ENCODE peak calls at places on chromosomes 1 and 21, in eight cellular contexts. A is astrocyte of the spinal cord; Q is CD8-positive, alpha-beta T cell; R is HCT116; M is RWPE2; I is mesendoderm; G is MM.1S; Y is brain microvascular endothelial cell. F is an unnamed sample.

GRCh38 chr1:217048104-217048707 is 325.0 kb upstream of the ESRRG start:
- DNase-seq in A (no peak), Y (no peak), G (no peak), M (no peak), R (no peak), I (peak; percentile 82), Q (no peak), F (no peak)

GRCh38 chr1:94797286-94797685 is 22.9 kb upstream of the SLC44A3 start:
- DNase-seq in R (no peak), Q (no peak), Y (no peak), A (no peak), G (no peak), M (no peak), I (no peak), F (no peak)

GRCh38 chr1:32989160-32989894 is 24.7 kb upstream of the RNF19B start:
- DNase-seq in Y (peak; percentile 98), G (no peak), Q (no peak), I (peak; percentile 67), R (peak; percentile 63), M (peak; percentile 88), A (peak; percentile 98), F (peak; percentile 71)

GRCh38 chr1:207910678-207911354 is at the start of gene CD34:
- DNase-seq in G (no peak), Y (no peak), I (peak; percentile 65), R (no peak), A (no peak), M (no peak), Q (no peak), F (no peak)

GRCh38 chr1:24502168-24503002 is at the start of gene RCAN3:
- DNase-seq in Y (peak; percentile 70), R (peak; percentile 77), A (peak; percentile 83), I (peak; percentile 95), Q (peak; percentile 93), M (peak; percentile 81), G (peak; percentile 94), F (peak; percentile 42)

GRCh38 chr1:54118704-54119103 is 34.1 kb downstream of the CDCP2 start:
- DNase-seq in A (peak; percentile 76), M (no peak), Y (peak; percentile 89), Q (no peak), R (no peak), I (no peak), G (no peak), F (no peak)

GRCh38 chr1:63148825-63149645 is 173.3 kb upstream of the FOXD3 start:
- DNase-seq in I (peak; percentile 77), R (peak; percentile 40), Q (no peak), M (no peak), G (peak; percentile 12), Y (peak; percentile 49), A (peak; percentile 61), F (no peak)

GRCh38 chr1:198125995-198126758 is 30.6 kb upstream of the NEK7 start:
- DNase-seq in R (no peak), Q (no peak), M (no peak), Y (peak; percentile 72), G (no peak), A (peak; percentile 68), I (peak; percentile 23), F (no peak)

GRCh38 chr1:201982082-201982922 is at the start of gene RNPEP:
- DNase-seq in R (no peak), Q (peak; percentile 55), M (no peak), G (peak; percentile 79), I (peak; percentile 66), Y (peak; percentile 47), A (peak; percentile 42), F (no peak)

GRCh38 chr1:202858789-202859414 is 30.0 kb downstream of the RABIF start:
- DNase-seq in I (no peak), Y (no peak), Q (no peak), R (no peak), M (no peak), A (no peak), G (no peak), F (no peak)

GRCh38 chr1:68175621-68176398 is 56.5 kb downstream of the WLS start:
- DNase-seq in R (no peak), Y (no peak), A (peak; percentile 38), I (no peak), M (no peak), Q (no peak), G (no peak), F (no peak)

GRCh38 chr1:234979316-234980223 is 149.1 kb downstream of the TOMM20 start:
- DNase-seq in Q (no peak), G (no peak), Y (no peak), M (no peak), A (no peak), R (no peak), I (no peak), F (no peak)

GRCh38 chr1:15680614-15681345 is 3.3 kb upstream of the PLEKHM2 start:
- DNase-seq in Y (peak; percentile 70), I (peak; percentile 78), M (no peak), R (no peak), A (peak; percentile 77), G (no peak), Q (no peak), F (peak; percentile 64)

GRCh38 chr21:15730484-15731242 is 881 bp downstream of the USP25 start:
- DNase-seq in G (peak; percentile 41), Y (no peak), I (peak; percentile 64), R (no peak), A (no peak), M (no peak), Q (peak; percentile 26), F (no peak)

GRCh38 chr1:110390096-110390495 is 730 bp downstream of the SLC16A4 start:
- DNase-seq in Y (peak; percentile 86), A (peak; percentile 78), Q (no peak), G (no peak), R (no peak), M (no peak), I (peak; percentile 78), F (peak; percentile 85)

GRCh38 chr1:30923597-30923996 is 15.0 kb upstream of the SDC3 start:
- DNase-seq in M (no peak), Q (no peak), Y (peak; percentile 63), R (no peak), G (no peak), A (peak; percentile 39), I (no peak), F (no peak)

GRCh38 chr1:38029725-38030511 is 16.7 kb downstream of the POU3F1 start:
- DNase-seq in M (peak; percentile 84), Q (peak; percentile 53), I (peak; percentile 88), G (peak; percentile 81), A (peak; percentile 77), Y (peak; percentile 64), R (no peak), F (no peak)

GRCh38 chr1:33966346-33967141 is 102.7 kb downstream of the HMGB4 start:
- DNase-seq in Y (no peak), A (peak; percentile 47), M (no peak), R (no peak), I (no peak), G (no peak), Q (no peak), F (no peak)

GRCh38 chr1:187070076-187070475 is 241.3 kb downstream of the PLA2G4A start:
- DNase-seq in G (no peak), Q (no peak), R (no peak), Y (no peak), A (peak; percentile 16), M (no peak), I (peak; percentile 16), F (no peak)

GRCh38 chr1:99003911-99004269 is 771 bp downstream of the PLPPR5 start:
- DNase-seq in A (no peak), Y (no peak), R (no peak), Q (no peak), M (no peak), I (peak; percentile 23), G (no peak), F (no peak)
- H3K4me3 ChIP-seq in A (peak overlapping the region; percentile 30), Y (peak overlapping the region; percentile 52), R (no peak overlapping the region), Q (peak overlapping the region; percentile 44), M (no peak overlapping the region), I (peak overlapping the region; percentile 57), G (no peak overlapping the region), F (no peak overlapping the region)

GRCh38 chr1:43981135-43981491 is 2.1 kb downstream of the B4GALT2 start:
- DNase-seq in Y (no peak), G (no peak), Q (no peak), M (no peak), A (no peak), R (no peak), I (no peak), F (no peak)

GRCh38 chr1:43979261-43979527 is 184 bp downstream of the B4GALT2 start:
- DNase-seq in Q (no peak), I (no peak), R (no peak), M (no peak), Y (no peak), G (no peak), A (no peak), F (no peak)

GRCh38 chr1:43979528-43980254 is 681 bp downstream of the B4GALT2 start:
- DNase-seq in I (peak; percentile 26), M (peak; percentile 84), A (peak; percentile 40), G (no peak), Q (no peak), Y (peak; percentile 35), R (no peak), F (no peak)

GRCh38 chr1:43981636-43982035 is 2.6 kb downstream of the B4GALT2 start:
- DNase-seq in I (no peak), R (no peak), Q (no peak), Y (no peak), G (no peak), A (no peak), M (no peak), F (no peak)

GRCh38 chr1:43980255-43981134 is 1.5 kb downstream of the B4GALT2 start:
- DNase-seq in I (no peak), M (no peak), A (no peak), Y (no peak), Q (no peak), G (no peak), R (no peak), F (no peak)
- H3K4me3 ChIP-seq in I (peak overlapping the region; percentile 21), M (peak overlapping the region; percentile 66), A (peak overlapping the region; percentile 59), Y (peak overlapping the region; percentile 67), Q (no peak overlapping the region), G (peak overlapping the region; percentile 71), R (peak overlapping the region; percentile 62), F (peak overlapping the region; percentile 90)

GRCh38 chr1:66354311-66354922 is 179.5 kb upstream of the SGIP1 start:
- DNase-seq in A (peak; percentile 50), I (peak; percentile 96), M (no peak), R (no peak), G (no peak), Y (peak; percentile 48), Q (no peak), F (no peak)
- H3K4me3 ChIP-seq in A (no peak overlapping the region), I (no peak overlapping the region), M (no peak overlapping the region), R (no peak overlapping the region), G (no peak overlapping the region), Y (no peak overlapping the region), Q (no peak overlapping the region), F (no peak overlapping the region)

DNA sequence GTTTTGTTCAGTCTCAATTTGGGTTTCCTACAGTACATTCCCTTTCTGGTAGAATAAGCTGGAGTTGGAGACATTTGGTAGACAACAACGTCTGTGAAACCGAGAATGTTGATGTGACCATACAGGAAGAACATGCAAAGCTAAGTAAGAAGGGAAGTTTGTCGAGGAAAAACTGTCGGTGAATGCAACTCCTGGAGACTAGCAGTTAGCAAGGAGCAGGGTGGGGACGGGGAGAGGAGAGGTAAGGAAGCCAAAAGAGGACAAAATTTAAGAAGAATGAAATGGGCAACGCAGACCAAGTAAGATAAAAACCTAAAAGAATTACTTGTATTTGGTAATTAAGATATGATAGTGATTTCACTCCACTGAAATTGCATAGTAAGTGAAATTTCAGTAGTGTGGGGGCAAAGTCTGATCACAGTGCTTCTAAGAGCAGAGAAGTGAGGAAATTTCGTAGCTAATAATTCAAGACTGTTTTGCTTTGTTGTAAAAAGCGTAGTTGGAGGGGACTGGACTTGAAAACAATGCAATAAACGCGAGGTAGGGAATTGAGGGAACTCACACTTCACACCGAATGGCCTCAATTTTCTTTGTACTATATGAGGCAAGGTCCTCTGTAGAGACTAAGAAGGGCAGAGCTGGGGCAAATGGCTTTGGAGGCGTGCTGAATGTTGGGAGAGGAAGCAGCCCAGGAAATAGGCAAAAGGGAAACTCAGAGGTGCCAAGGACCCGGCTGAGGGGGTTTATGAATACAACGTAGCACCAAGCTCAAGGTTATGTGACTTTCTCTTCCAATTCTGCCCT is 768 bp upstream of the GIPC2 start:
- DNase-seq in Y (no peak), A (no peak), R (no peak), Q (no peak), M (no peak), G (no peak), I (no peak), F (no peak)
- H3K4me3 ChIP-seq in Y (peak overlapping the region; percentile 63), A (no peak overlapping the region), R (no peak overlapping the region), Q (no peak overlapping the region), M (no peak overlapping the region), G (peak overlapping the region; percentile 52), I (no peak overlapping the region), F (peak overlapping the region; percentile 77)